ENCODE peak calls at places on chromosomes 1 and 21, in six cellular contexts. F is stomach, E is astrocyte of the cerebellum, H is fibroblast of the aortic adventitia, A is activated B cell treated with CpG ODN at 0.5 μM for 24 hours, D is lower lobe of right lung. J is an unnamed sample.

GRCh38 chr1:87805661-87806376 is 477.1 kb downstream of the LMO4 start:
- DNase-seq in A (no peak), D (no peak), F (no peak), H (peak; percentile 89), E (peak; percentile 44), J (no peak)

GRCh38 chr1:26164036-26164927 is 4.5 kb downstream of the C1orf232 start:
- DNase-seq in A (peak; percentile 74), H (no peak), D (no peak), F (peak; percentile 53), E (no peak), J (no peak)

GRCh38 chr1:20578062-20578461 is 10.8 kb upstream of the CDA start:
- DNase-seq in E (no peak), H (no peak), F (no peak), A (no peak), D (no peak), J (no peak)

GRCh38 chr1:6657138-6657537 is 32.5 kb downstream of the THAP3 start:
- DNase-seq in F (no peak), A (no peak), D (no peak), H (no peak), E (no peak), J (no peak)

GRCh38 chr1:225933072-225933471 is 7.9 kb downstream of the LEFTY2 start:
- DNase-seq in A (no peak), F (no peak), H (peak; percentile 51), D (no peak), E (no peak), J (no peak)

GRCh38 chr1:202270871-202271326 is 70.8 kb downstream of the UBE2T start:
- DNase-seq in D (no peak), F (peak; percentile 7), E (no peak), H (no peak), A (no peak), J (no peak)

GRCh38 chr21:43603230-43603626 is 56.1 kb downstream of the HSF2BP start:
- DNase-seq in H (no peak), D (no peak), F (no peak), E (no peak), A (no peak), J (no peak)

GRCh38 chr1:55793856-55794255 is 578.7 kb upstream of the USP24 start:
- DNase-seq in F (no peak), D (no peak), H (no peak), E (no peak), A (no peak), J (no peak)

GRCh38 chr1:39151267-39151666 is 53.2 kb upstream of the MACF1 start:
- DNase-seq in A (no peak), E (no peak), D (no peak), H (no peak), F (no peak), J (no peak)

GRCh38 chr1:61491497-61491896 is 233.4 kb downstream of the TM2D1 start:
- DNase-seq in E (no peak), F (no peak), H (peak; percentile 95), A (no peak), D (no peak), J (no peak)

GRCh38 chr1:90725961-90726715 is 9.0 kb upstream of the BARHL2 start:
- DNase-seq in D (no peak), E (no peak), H (peak; percentile 13), F (no peak), A (no peak), J (no peak)

GRCh38 chr1:229623225-229623624 is 2.7 kb downstream of the TAF5L start:
- DNase-seq in D (no peak), H (no peak), E (no peak), A (no peak), F (no peak), J (no peak)

GRCh38 chr1:180945551-180945950 is 32.9 kb downstream of the KIAA1614 start:
- DNase-seq in E (no peak), H (no peak), F (no peak), A (no peak), D (no peak), J (no peak)

GRCh38 chr1:196393742-196394141 is 214.5 kb downstream of the KCNT2 start:
- DNase-seq in F (no peak), E (peak; percentile 44), D (no peak), A (no peak), H (peak; percentile 61), J (peak; percentile 25)

GRCh38 chr1:171206956-171207355 is 21.9 kb downstream of the FMO2 start:
- DNase-seq in F (no peak), A (no peak), H (no peak), E (no peak), D (no peak), J (no peak)

GRCh38 chr1:239765163-239765562 is 326.5 kb upstream of the FMN2 start:
- DNase-seq in A (no peak), H (no peak), D (no peak), F (no peak), E (no peak), J (no peak)

GRCh38 chr1:155070392-155070700 is 6.8 kb downstream of the EFNA4 start:
- DNase-seq in A (no peak), H (no peak), F (no peak), E (no peak), D (no peak), J (no peak)

GRCh38 chr1:75615664-75616435 is 4.9 kb upstream of the SLC44A5 start:
- DNase-seq in A (no peak), D (peak; percentile 47), E (peak; percentile 9), F (peak; percentile 28), H (peak; percentile 19), J (no peak)

GRCh38 chr1:44233593-44233992 is 20.3 kb downstream of the DMAP1 start:
- DNase-seq in F (no peak), E (no peak), H (no peak), D (no peak), A (no peak), J (no peak)
- TF ChIP-seq CTCF in F (no peak), E (no peak), H (no peak), D (no peak), A (no peak), J (no peak)

GRCh38 chr1:1090424-1091343 is 16.6 kb upstream of the RNF223 start:
- DNase-seq in A (no peak), E (no peak), D (peak; percentile 43), H (no peak), F (no peak), J (no peak)

GRCh38 chr1:1092890-1093609 is 18.9 kb upstream of the RNF223 start:
- DNase-seq in A (no peak), F (no peak), D (peak; percentile 38), H (no peak), E (no peak), J (no peak)

GRCh38 chr1:1089731-1090423 is 15.8 kb upstream of the RNF223 start:
- DNase-seq in E (no peak), H (no peak), A (no peak), D (peak; percentile 44), F (no peak), J (no peak)

GRCh38 chr1:1092149-1092855 is 18.2 kb upstream of the RNF223 start:
- DNase-seq in H (no peak), A (no peak), F (no peak), D (peak; percentile 39), E (no peak), J (no peak)

GRCh38 chr1:1091344-1092148 is 17.4 kb upstream of the RNF223 start:
- DNase-seq in A (no peak), H (no peak), D (peak; percentile 45), F (no peak), E (no peak), J (no peak)
- TF ChIP-seq CTCF in A (no peak), H (no peak), D (no peak), F (no peak), E (no peak), J (no peak)

DNA sequence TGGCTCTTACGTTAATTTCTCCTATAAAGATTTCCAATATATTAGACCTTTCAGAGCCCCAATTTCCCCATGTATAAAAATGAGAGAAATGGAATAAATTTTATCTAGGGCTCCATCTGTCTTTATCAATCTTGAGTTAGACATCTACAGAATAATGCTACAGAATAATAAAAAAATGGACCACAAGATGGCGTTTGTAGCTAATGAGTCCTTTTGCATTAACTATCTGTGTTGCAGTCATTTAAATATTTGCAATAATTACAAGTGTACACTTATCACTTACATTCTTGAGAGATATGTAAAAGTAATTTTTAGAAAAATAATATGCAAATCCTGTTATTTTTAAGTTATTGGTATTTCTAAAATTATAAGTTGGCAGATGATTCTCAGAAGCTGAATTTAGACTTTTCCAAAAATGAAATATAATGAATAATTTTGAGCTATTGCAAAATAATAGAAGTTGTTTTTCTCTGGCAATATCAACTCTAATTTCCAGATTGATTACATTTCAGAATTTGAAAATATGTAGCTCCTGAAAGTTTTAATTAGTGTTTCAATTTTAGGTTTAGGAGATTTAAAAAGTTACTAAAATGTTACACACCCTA is 87.7 kb downstream of the SNX7 start:
- DNase-seq in H (peak; percentile 17), E (peak; percentile 3), D (no peak), A (no peak), F (no peak), J (no peak)
- TF ChIP-seq CTCF in H (peak; percentile 45), E (peak; percentile 14), D (no peak), A (no peak), F (no peak), J (no peak)

DNA sequence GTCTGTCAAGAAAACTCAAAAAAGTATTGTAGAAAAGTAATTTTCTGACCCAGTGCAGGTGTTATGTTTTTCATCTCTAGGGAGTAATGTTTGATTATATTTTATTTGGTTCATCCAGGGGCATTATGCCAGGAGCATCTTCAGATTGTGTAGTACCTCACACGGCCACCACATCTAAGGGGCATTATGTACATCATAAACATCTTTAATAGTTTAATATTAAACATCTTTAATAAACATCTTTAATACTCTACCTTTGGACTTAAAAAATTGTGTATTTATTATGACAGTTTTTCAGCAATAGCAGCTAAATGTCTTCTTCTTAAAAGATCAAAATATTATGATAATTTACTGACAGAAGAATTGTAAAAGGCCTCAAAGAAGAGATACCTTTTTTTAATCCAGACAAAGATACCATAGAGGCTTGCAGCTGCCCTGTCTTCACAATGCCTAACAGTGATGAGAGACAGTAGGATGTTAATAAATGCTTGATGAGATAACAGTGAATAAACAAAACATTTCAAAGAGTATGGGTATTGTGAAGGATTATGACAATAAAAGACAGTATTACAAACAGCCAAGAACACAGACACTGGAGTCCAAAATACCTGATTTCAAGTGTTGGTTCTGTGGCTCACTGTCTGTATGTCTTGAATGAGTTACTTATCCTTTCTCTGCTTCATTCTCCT is 240.9 kb upstream of the ADGRL2 start:
- DNase-seq in E (no peak), A (no peak), H (no peak), D (no peak), F (no peak), J (no peak)
- TF ChIP-seq CTCF in E (peak; percentile 27), A (no peak), H (peak; percentile 39), D (no peak), F (no peak), J (no peak)

DNA sequence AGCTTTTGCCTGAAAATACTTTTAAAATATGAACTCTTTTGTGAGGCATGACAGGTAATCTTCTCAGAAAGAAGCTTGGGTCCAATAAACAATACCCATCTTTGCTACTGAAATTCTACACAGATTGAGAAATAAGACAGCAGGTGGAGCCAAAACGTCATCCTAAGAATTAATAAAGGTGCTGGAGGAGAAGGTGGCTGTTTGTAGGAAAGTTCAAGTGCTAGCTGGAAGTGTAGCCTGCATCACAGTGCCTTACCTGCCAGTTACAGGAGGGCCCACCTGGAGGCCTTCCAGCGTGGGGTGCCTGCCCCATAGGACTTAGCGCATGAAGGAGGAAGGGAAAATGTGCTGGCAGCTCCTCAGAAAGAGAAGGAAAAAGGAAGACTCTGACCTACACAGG is 93.7 kb downstream of the TTC3 start:
- DNase-seq in H (peak; percentile 15), F (no peak), E (peak; percentile 3), A (no peak), D (no peak), J (no peak)
- TF ChIP-seq CTCF in H (no peak), F (no peak), E (no peak), A (no peak), D (no peak), J (no peak)

J was measured in omental fat pad.